ENCODE peak calls at places on chromosomes 16 and 17, in four cellular contexts. V is colonic mucosa, F is ovary, I is HFF-Myc. Z is an unnamed sample.

GRCh38 chr16:56450275-56450889 is 750 bp downstream of the NUDT21 start:
- DNase-seq in F (no peak), I (no peak), V (no peak), Z (no peak)

GRCh38 chr17:35726609-35727460 is 4.6 kb upstream of the RASL10B start:
- DNase-seq in F (peak; percentile 43), I (peak; percentile 38), V (peak; percentile 53), Z (peak; percentile 65)

GRCh38 chr16:87115646-87116045 is 201.5 kb downstream of the C16orf95 start:
- DNase-seq in F (no peak), I (no peak), V (no peak), Z (no peak)

GRCh38 chr16:81493755-81494433 is 49.3 kb downstream of the CMIP start:
- DNase-seq in F (no peak), V (peak; percentile 63), I (peak; percentile 57), Z (no peak)

GRCh38 chr17:68963958-68964357 is 8.8 kb upstream of the ABCA8 start:
- DNase-seq in F (no peak), V (no peak), I (no peak), Z (no peak)

GRCh38 chr16:920722-921121 is 50.1 kb downstream of the LMF1 start:
- DNase-seq in I (no peak), V (no peak), F (no peak), Z (peak; percentile 34)

GRCh38 chr16:9258423-9259051 is 167.1 kb downstream of the HAPSTR1 start:
- DNase-seq in F (no peak), V (peak; percentile 46), I (no peak), Z (no peak)

GRCh38 chr17:49041527-49041926 is 44.3 kb downstream of the IGF2BP1 start:
- DNase-seq in F (no peak), I (no peak), V (no peak), Z (no peak)

GRCh38 chr17:64507418-64507766 is 615 bp downstream of the CEP95 start:
- DNase-seq in F (no peak), V (peak; percentile 44), I (peak; percentile 61), Z (no peak)

GRCh38 chr17:2982854-2983636 is 80.4 kb downstream of the OR1D5 start:
- DNase-seq in F (peak; percentile 92), V (peak; percentile 49), I (no peak), Z (no peak)

GRCh38 chr17:78789663-78790181 is 7.6 kb upstream of the CYTH1 start:
- DNase-seq in V (peak; percentile 93), F (no peak), I (no peak), Z (peak; percentile 79)

GRCh38 chr17:75727391-75727790 is 6.1 kb downstream of the ITGB4 start:
- DNase-seq in V (no peak), F (no peak), I (no peak), Z (no peak)

GRCh38 chr17:64718058-64718457 is 56.0 kb upstream of the SMURF2 start:
- DNase-seq in V (no peak), I (no peak), F (no peak), Z (no peak)

GRCh38 chr16:2778692-2778958 is 1.5 kb upstream of the ELOB start:
- DNase-seq in I (no peak), F (no peak), V (no peak), Z (no peak)

GRCh38 chr16:54283735-54284318 is 2.8 kb downstream of the IRX3 start:
- DNase-seq in I (no peak), F (no peak), V (no peak), Z (no peak)

GRCh38 chr16:78812582-78812981 is 713.1 kb downstream of the WWOX start:
- DNase-seq in F (no peak), I (no peak), V (no peak), Z (no peak)

GRCh38 chr16:64459402-64459801 is 662.5 kb downstream of the CDH11 start:
- DNase-seq in I (no peak), F (no peak), V (no peak), Z (no peak)

GRCh38 chr16:72264776-72265175 is 92.8 kb upstream of the PMFBP1 start:
- DNase-seq in F (no peak), I (no peak), V (no peak), Z (no peak)

GRCh38 chr16:75241955-75242354 is 9.5 kb downstream of the BCAR1 start:
- DNase-seq in F (no peak), I (no peak), V (no peak), Z (no peak)
- H3K4me3 ChIP-seq in F (no peak overlapping the region), I (no peak overlapping the region), V (no peak overlapping the region), Z (no peak overlapping the region)

DNA sequence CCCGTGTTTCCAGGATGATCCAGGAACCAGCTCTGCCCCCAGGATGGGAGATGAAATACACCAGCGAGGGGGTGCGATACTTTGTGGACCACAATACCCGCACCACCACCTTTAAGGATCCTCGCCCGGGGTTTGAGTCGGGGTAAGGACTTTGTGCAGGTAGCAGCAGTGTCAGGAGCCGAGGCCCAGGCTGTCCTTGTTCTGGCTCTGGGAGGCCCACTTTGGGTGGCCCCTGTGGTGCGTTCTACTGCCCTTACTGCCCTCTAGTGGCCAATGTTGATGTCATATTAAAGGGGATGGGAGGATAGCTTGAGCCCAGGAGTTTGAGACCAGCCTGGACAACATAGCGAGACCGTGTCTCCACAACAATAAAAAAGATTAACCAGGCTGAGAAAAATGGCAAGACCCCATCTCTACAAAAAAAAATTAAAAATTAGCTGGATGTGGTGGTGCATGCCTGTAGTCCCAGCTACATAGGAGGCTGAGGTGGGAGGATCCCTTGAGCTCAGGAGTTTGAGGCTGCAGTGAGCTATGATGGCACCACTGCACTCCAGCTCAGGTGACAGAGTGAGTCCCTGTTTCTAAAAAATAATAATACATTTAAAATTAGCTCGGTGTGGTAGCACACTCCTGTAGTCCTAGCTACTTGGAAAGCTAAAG is 20.9 kb upstream of the CLEC18A start:
- DNase-seq in F (peak; percentile 60), I (no peak), V (peak; percentile 61), Z (no peak)
- TF ChIP-seq CTCF in F (no peak), I (peak; percentile 71), V (peak; percentile 62), Z (peak; percentile 65)

DNA sequence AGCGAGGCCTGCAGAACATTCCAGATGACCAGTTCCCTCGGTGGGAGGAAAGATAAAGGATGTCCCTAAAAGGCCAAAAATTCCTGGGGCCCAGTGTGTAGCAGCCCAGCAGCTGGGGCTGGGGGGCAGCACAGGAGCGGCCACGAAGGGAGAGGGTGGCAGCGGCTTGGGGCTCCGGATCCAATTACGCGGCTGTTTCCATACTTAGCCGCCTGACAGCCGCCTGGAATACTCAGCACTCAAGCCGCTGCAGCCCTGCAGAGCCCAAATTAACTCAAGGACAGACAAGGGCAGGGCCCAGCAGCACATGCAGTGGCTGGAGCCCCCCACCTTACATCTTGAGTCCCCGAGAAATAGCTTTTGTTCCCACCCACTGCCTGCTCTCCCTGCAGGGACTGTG is 1.3 kb downstream of the SRL start:
- DNase-seq in I (no peak), F (no peak), V (no peak), Z (no peak)
- H3K4me3 ChIP-seq in I (no peak overlapping the region), F (no peak overlapping the region), V (no peak overlapping the region), Z (no peak overlapping the region)

GRCh38 chr16:55322327-55322726 is 1.7 kb upstream of the IRX6 start:
- DNase-seq in F (no peak), I (no peak), V (no peak), Z (no peak)
- TF ChIP-seq CTCF in F (no peak), I (no peak), V (no peak), Z (no peak)

DNA sequence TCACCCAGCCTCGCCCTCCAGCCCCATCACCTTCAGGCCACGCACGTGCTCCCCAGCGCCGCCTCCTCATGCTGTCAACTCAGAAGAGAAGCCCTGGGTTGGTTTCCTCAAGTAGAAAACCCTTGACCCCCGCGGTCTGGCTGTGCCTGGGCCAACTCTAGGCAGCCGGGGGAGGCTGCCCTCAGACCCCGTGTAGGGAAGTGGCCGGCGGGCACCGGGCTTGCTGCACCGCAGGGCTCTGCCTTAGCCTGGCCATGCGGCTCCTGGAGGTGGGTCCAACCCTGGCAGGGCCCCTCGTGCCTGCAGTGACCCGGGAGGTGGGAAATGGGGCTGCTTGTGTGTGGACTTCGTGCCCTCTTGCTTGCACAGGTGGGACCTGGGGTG is 149.9 kb upstream of the GSE1 start:
- DNase-seq in V (no peak), F (peak; percentile 45), I (no peak), Z (no peak)
- H3K4me3 ChIP-seq in V (peak overlapping the region; percentile 2), F (peak overlapping the region; percentile 45), I (no peak overlapping the region), Z (peak overlapping the region; percentile 48)

GRCh38 chr17:17972126-17972951 is at the start of the genes DRC3 and TOM1L2:
- DNase-seq in F (peak; percentile 100), V (peak; percentile 100), I (peak; percentile 100), Z (peak; percentile 99)
- TF ChIP-seq CTCF in F (no peak), V (no peak), I (no peak), Z (peak; percentile 71)

DNA sequence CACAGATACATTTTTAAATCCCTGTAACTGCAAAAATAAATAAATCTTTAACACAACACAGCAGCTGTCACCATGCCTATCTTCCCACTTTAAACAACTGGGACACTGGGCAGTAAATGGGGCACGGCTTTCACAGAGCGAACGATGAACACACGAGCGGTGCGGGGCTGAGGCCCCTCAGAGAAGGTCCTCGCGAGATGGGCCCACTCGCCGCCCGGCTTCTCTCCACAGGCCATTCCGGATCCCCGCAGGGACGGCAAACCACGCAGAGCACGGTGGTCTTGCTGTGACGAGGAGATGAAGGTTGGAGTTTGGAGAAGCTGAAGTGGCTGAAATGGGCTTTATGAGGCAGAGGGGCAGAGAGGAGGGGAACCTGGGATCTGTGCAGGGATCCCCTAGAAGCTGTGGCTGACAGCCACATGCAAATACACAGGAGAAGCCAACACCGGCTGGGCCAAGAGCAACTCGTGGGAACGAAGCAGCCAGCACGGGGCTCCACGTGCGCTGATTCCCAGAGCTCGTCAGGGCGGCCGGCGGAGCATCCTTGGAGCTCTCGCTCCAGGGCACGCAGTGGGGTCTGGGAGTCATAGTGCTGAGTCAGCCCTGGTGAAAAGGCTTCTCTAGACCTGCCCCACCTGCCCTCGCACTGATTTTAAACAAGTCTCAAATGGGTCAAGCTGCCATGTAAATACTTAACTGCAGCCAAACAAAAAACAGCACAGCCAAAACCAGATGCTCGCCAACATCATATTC is 31.7 kb downstream of the CCDC57 start:
- DNase-seq in V (no peak), I (no peak), F (no peak), Z (no peak)
- H3K4me3 ChIP-seq in V (no peak overlapping the region), I (no peak overlapping the region), F (no peak overlapping the region), Z (no peak overlapping the region)

DNA sequence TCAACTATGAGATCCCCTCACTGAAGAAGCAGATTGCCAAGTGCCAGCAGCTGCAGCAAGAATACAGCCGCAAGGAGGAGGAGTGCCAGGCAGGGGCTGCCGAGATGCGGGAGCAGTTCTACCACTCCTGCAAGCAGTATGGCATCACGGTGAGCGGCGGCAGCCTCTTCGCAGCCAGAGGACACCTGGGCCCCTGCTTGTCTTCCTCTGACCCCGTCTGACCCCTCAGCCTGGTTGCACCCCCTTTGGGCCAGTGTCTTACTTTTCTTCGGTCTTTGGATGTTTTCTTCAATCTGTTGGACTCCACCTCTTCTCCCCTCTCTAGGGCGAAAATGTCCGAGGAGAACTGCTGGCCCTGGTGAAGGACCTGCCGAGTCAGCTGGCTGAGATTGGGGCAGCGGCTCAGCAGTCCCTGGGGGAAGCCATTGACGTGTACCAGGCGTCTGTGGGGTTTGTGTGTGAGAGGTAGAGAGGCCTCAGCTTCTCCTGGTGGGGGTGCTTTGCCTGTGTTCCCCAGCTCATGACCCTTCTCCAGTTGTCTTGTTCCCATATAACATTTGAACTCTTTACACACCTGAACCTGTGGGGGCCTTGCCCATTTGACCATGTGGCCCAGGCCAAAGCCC is 4.4 kb downstream of the CDK5RAP3 start:
- DNase-seq in V (no peak), F (no peak), I (no peak), Z (no peak)
- TF ChIP-seq CTCF in V (no peak), F (no peak), I (no peak), Z (no peak)

Z was measured in tibial nerve.